ENCODE peak calls at places on chromosomes 3 and 15, in nine cellular contexts. R, K, Q, V, O, S, Y, U and Z are unnamed samples. For H3K9me3, the result is how much of the 10 kb centered on the place peaks cover.

GRCh38 chr15:39574416-39574815 is 6.5 kb upstream of the THBS1 start:
- DNase-seq in O (no peak), K (no peak), U (no peak), R (no peak), Y (no peak), S (no peak), Q (no peak), V (no peak), Z (no peak)

GRCh38 chr3:37028329-37028728 is 35.0 kb downstream of the MLH1 start:
- DNase-seq in S (peak), O (peak), R (peak), U (peak), K (no peak), Y (no peak), V (no peak), Q (no peak), Z (no peak)

GRCh38 chr3:169196789-169197188 is 466.7 kb downstream of the MECOM start:
- DNase-seq in V (no peak), K (no peak), U (no peak), O (no peak), R (no peak), S (no peak), Y (no peak), Q (no peak), Z (no peak)

GRCh38 chr3:17038900-17039545 is 154.3 kb downstream of the PLCL2 start:
- DNase-seq in K (no peak), S (no peak), Q (peak), O (no peak), U (no peak), Y (no peak), R (no peak), V (no peak), Z (no peak)

GRCh38 chr3:27728195-27729087 is 6.3 kb upstream of the EOMES start:
- DNase-seq in S (no peak), Y (no peak), U (no peak), K (no peak), R (no peak), Q (no peak), V (no peak), O (no peak), Z (no peak)

GRCh38 chr3:126129408-126129891 is 45.5 kb upstream of the SLC41A3 start:
- DNase-seq in Q (peak), U (peak), O (peak), S (no peak), Y (no peak), V (peak), R (peak), K (no peak), Z (peak)

GRCh38 chr3:187188931-187189330 is 8.4 kb upstream of the RTP1 start:
- DNase-seq in K (no peak), V (no peak), O (no peak), R (no peak), Q (no peak), Y (no peak), U (no peak), S (no peak), Z (no peak)

GRCh38 chr3:15286022-15286421 is 46.4 kb downstream of the SH3BP5 start:
- DNase-seq in Y (no peak), S (no peak), U (no peak), Q (no peak), V (no peak), R (no peak), O (no peak), K (no peak), Z (no peak)

GRCh38 chr15:78139564-78139963 is 8.3 kb upstream of the CIB2 start:
- DNase-seq in O (no peak), R (no peak), Q (no peak), Y (no peak), K (no peak), U (no peak), S (no peak), V (no peak), Z (no peak)

GRCh38 chr3:183966361-183966791 is 51.3 kb downstream of the ABCC5 start:
- DNase-seq in K (peak), S (no peak), U (no peak), V (peak), R (no peak), O (no peak), Q (peak), Y (no peak), Z (no peak)

GRCh38 chr3:190848891-190849290 is 13.6 kb downstream of the GMNC start:
- DNase-seq in R (no peak), V (no peak), S (no peak), K (no peak), Q (peak), U (no peak), Y (no peak), O (no peak), Z (no peak)

GRCh38 chr15:27670481-27670880 is 428.6 kb downstream of the OCA2 start:
- DNase-seq in S (no peak), V (no peak), R (no peak), Q (no peak), O (no peak), K (no peak), Y (no peak), U (no peak), Z (no peak)

GRCh38 chr15:77538793-77539487 is 93.8 kb downstream of the LINGO1 start:
- DNase-seq in O (no peak), V (peak), R (no peak), U (no peak), S (no peak), K (no peak), Y (no peak), Q (no peak), Z (peak)

GRCh38 chr3:66498718-66499611 is 1.9 kb downstream of the LRIG1 start:
- DNase-seq in R (peak), Y (no peak), U (no peak), O (no peak), V (no peak), S (no peak), Q (no peak), K (peak), Z (no peak)

GRCh38 chr3:64215084-64215483 is 10.2 kb downstream of the PRICKLE2 start:
- DNase-seq in R (no peak), O (no peak), Q (no peak), K (no peak), U (no peak), Y (no peak), S (no peak), V (no peak), Z (no peak)

GRCh38 chr3:98563661-98564281 is 29.6 kb downstream of the CPOX start:
- DNase-seq in V (no peak), S (no peak), R (no peak), K (no peak), U (no peak), O (no peak), Q (peak), Y (peak), Z (no peak)

GRCh38 chr3:71397046-71397445 is 186.5 kb downstream of the FOXP1 start:
- DNase-seq in Q (peak), S (peak), R (no peak), O (no peak), U (peak), K (no peak), V (no peak), Y (no peak), Z (no peak)

GRCh38 chr15:90654233-90655124 is 62.7 kb upstream of the BLM start:
- DNase-seq in Q (no peak), U (no peak), O (no peak), S (no peak), R (no peak), V (no peak), Y (peak), K (no peak), Z (peak)

GRCh38 chr15:84976746-84977345 is 4.8 kb upstream of the PDE8A start:
- DNase-seq in K (no peak), V (no peak), U (no peak), O (no peak), R (no peak), Q (no peak), S (no peak), Y (no peak), Z (no peak)

GRCh38 chr15:79452244-79453051 is 20.3 kb downstream of the MINAR1 start:
- DNase-seq in V (no peak), Q (no peak), Y (no peak), U (no peak), R (no peak), K (no peak), O (no peak), S (no peak), Z (no peak)

GRCh38 chr3:172595648-172596393 is 72.6 kb upstream of the TNFSF10 start:
- DNase-seq in Q (peak), K (peak), Y (peak), O (no peak), V (no peak), R (peak), S (peak), U (peak), Z (no peak)
- H3K4me3 ChIP-seq in Q (peak), K (peak), Y (peak), O (peak), V (peak), R (no peak), S (peak), U (no peak), Z (peak)

GRCh38 chr3:134357261-134357913 is 16.9 kb downstream of the AMOTL2 start:
- DNase-seq in Y (no peak), K (no peak), V (no peak), S (no peak), U (no peak), O (no peak), Q (no peak), R (peak), Z (peak)

GRCh38 chr3:134360046-134360445 is 14.2 kb downstream of the AMOTL2 start:
- DNase-seq in R (peak), O (no peak), U (no peak), Y (no peak), S (no peak), K (no peak), V (no peak), Q (no peak), Z (peak)

GRCh38 chr3:134359121-134360010 is 14.9 kb downstream of the AMOTL2 start:
- DNase-seq in O (no peak), Y (no peak), U (no peak), S (no peak), Q (no peak), R (peak), K (no peak), V (no peak), Z (peak)

GRCh38 chr3:134356411-134357040 is 17.7 kb downstream of the AMOTL2 start:
- DNase-seq in S (no peak), Q (no peak), V (no peak), U (no peak), R (no peak), Y (no peak), O (no peak), K (no peak), Z (peak)

GRCh38 chr3:134357914-134358811 is 16.1 kb downstream of the AMOTL2 start:
- DNase-seq in R (peak), S (peak), O (no peak), V (peak), Q (peak), Y (peak), U (peak), K (peak), Z (peak)
- H3K27ac ChIP-seq in R (peak), S (peak), O (peak), V (peak), Q (peak), Y (peak), U (peak), K (peak), Z (peak)

GRCh38 chr3:179495483-179495882 is 44.2 kb upstream of the GNB4 start:
- DNase-seq in R (no peak), U (no peak), Q (no peak), S (no peak), V (no peak), Y (no peak), O (no peak), K (no peak), Z (no peak)

GRCh38 chr3:179488213-179488612 is 36.9 kb upstream of the GNB4 start:
- DNase-seq in R (no peak), S (no peak), O (no peak), Q (no peak), V (no peak), U (no peak), Y (no peak), K (no peak), Z (no peak)

DNA sequence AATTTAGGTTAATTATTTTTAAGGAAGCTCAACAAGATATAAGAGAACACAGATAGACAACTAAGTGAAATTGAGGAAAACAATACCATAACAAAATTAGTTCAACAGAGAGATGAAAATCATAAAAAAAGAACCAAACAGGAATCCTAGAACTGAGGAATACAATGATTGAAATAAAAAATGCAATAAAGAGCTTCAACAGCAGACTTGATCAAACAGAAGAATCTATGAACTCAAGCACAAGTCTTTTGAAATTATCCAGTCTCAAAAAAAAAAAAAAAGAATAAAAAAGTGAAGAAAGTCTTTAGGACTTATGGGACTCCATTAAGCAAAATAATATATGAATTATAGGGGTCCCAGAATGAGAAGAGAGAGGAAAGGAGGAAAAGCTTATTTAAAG is 42.0 kb upstream of the GNB4 start:
- DNase-seq in K (no peak), O (no peak), U (no peak), V (no peak), Y (no peak), Q (no peak), S (no peak), R (no peak), Z (no peak)
- H3K9me3 ChIP-seq in K (under half), O (under half), U (under half), V (half or more), Y (under half), Q (under half), S (half or more), R (under half), Z (under half)

DNA sequence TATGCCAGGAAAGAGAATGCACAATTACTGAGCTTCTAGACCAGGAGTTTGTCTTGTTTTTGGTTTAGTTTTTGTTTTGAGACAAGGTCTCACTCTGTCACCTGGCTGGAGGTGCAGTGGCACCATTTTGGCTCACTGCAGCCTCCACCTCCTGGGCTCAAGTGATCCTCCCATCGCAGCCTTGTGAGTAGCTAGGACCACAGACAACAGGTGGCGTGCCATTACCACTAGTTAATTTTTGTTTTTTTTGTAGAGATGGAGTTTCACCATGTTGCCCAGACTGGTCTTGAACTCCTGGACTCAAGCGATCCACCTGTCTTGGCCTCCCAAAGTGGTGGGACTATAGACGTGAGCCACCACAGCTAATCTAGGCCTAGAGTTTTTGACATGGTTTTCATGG is 104.4 kb upstream of the CCDC54 start:
- DNase-seq in V (no peak), R (no peak), Q (no peak), O (no peak), S (no peak), K (no peak), Y (no peak), U (no peak), Z (no peak)
- H3K4me3 ChIP-seq in V (no peak), R (no peak), Q (no peak), O (no peak), S (no peak), K (no peak), Y (no peak), U (no peak), Z (no peak)

GRCh38 chr3:77186319-77186718 is 146.4 kb downstream of the ROBO2 start:
- DNase-seq in V (no peak), S (no peak), Q (no peak), Y (no peak), K (no peak), O (no peak), U (no peak), R (no peak), Z (no peak)
- H3K27ac ChIP-seq in V (no peak), S (no peak), Q (no peak), Y (no peak), K (no peak), O (no peak), U (no peak), R (no peak), Z (peak)